ENCODE peak calls at places on chromosomes 11 and 22, in eight cellular contexts. Y, P, G, N, U, A, D and E are unnamed samples.

GRCh38 chr11:1150095-1150494 is 7.7 kb upstream of the MUC5AC start:
- DNase-seq in G (no peak), D (no peak), N (no peak), A (no peak), Y (no peak), U (no peak), P (no peak), E (no peak)

GRCh38 chr22:26457661-26458272 is 25.8 kb downstream of the HPS4 start:
- DNase-seq in N (no peak), Y (no peak), A (no peak), U (no peak), G (no peak), D (no peak), P (no peak), E (no peak)

GRCh38 chr11:4065601-4066377 is 28.8 kb upstream of the RRM1 start:
- DNase-seq in D (no peak), Y (no peak), P (peak; percentile 31), A (no peak), G (no peak), U (no peak), N (no peak), E (peak; percentile 55)

GRCh38 chr22:29030016-29030617 is 31.5 kb downstream of the C22orf31 start:
- DNase-seq in U (no peak), G (no peak), Y (peak; percentile 53), D (no peak), A (no peak), N (no peak), P (peak; percentile 16), E (peak; percentile 41)

GRCh38 chr22:37485006-37485713 is 1.0 kb downstream of the MFNG start:
- DNase-seq in D (no peak), G (no peak), P (no peak), U (no peak), Y (no peak), N (no peak), A (no peak), E (no peak)

GRCh38 chr11:17597770-17598169 is 50.7 kb downstream of the OTOG start:
- DNase-seq in A (no peak), U (peak; percentile 61), N (peak; percentile 12), G (no peak), P (no peak), D (no peak), Y (no peak), E (no peak)

GRCh38 chr22:48403521-48403921 is 1424.2 kb downstream of the BRD1 start:
- DNase-seq in U (no peak), A (no peak), G (no peak), Y (no peak), P (no peak), N (no peak), D (no peak), E (no peak)

GRCh38 chr11:13695886-13696285 is 27.4 kb downstream of the FAR1 start:
- DNase-seq in A (no peak), G (no peak), Y (no peak), U (no peak), D (no peak), P (no peak), N (no peak), E (no peak)

GRCh38 chr11:123640677-123641494 is 13.5 kb downstream of the SCN3B start:
- DNase-seq in Y (no peak), G (peak; percentile 17), N (no peak), D (peak; percentile 71), P (peak; percentile 45), U (no peak), A (peak; percentile 70), E (peak; percentile 25)

GRCh38 chr11:117834068-117834810 is 9.7 kb upstream of the FXYD2 start:
- DNase-seq in U (peak; percentile 39), N (peak; percentile 3), A (no peak), D (no peak), P (no peak), Y (no peak), G (no peak), E (no peak)

GRCh38 chr11:32034149-32034548 is 56.7 kb upstream of the RCN1 start:
- DNase-seq in Y (peak; percentile 96), U (no peak), N (no peak), A (peak; percentile 4), P (peak; percentile 87), G (peak; percentile 96), D (no peak), E (peak; percentile 100)

GRCh38 chr22:27984723-27985122 is 65.7 kb upstream of the PITPNB start:
- DNase-seq in Y (no peak), N (no peak), A (no peak), U (no peak), D (no peak), P (no peak), G (no peak), E (no peak)

GRCh38 chr11:18361154-18361553 is 33.2 kb upstream of the LDHA start:
- DNase-seq in D (no peak), G (no peak), N (no peak), Y (no peak), A (no peak), P (no peak), U (no peak), E (no peak)

GRCh38 chr22:39205344-39206021 is 39.3 kb downstream of the PDGFB start:
- DNase-seq in N (peak; percentile 4), G (peak; percentile 78), D (no peak), P (peak; percentile 53), U (peak; percentile 32), A (peak; percentile 59), Y (no peak), E (peak; percentile 46)

GRCh38 chr11:64266339-64266738 is 15.0 kb downstream of the PLCB3 start:
- DNase-seq in D (no peak), A (no peak), U (no peak), P (peak; percentile 20), G (no peak), N (no peak), Y (no peak), E (no peak)

GRCh38 chr11:96554236-96554635 is 164.4 kb downstream of the JRKL start:
- DNase-seq in P (no peak), G (no peak), A (no peak), D (no peak), N (no peak), U (no peak), Y (no peak), E (no peak)

GRCh38 chr11:11864803-11865202 is 23.0 kb downstream of the USP47 start:
- DNase-seq in Y (no peak), P (no peak), G (no peak), U (no peak), D (no peak), N (no peak), A (no peak), E (no peak)
- H3K4me3 ChIP-seq in Y (no peak overlapping the region), P (no peak overlapping the region), G (no peak overlapping the region), U (no peak overlapping the region), D (no peak overlapping the region), N (no peak overlapping the region), A (no peak overlapping the region), E (no peak overlapping the region)

DNA sequence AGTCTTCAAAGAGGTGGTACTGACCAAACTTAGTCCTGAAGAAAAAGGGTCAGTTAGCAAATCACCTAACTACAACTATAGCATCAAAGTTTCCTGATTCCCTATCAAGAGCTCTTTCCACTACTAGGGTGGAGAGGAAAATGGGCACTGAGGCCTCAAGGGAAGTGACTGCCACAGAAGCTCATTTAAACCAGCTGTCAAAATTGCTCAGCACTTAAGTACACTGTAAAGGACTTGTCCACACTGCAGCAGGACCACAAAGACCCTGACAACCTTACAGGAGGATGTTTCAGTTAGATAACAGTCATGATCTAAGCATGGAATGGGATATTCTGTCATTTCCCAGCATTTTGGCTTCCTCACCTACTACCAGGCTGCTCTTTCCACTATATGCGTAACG is 33.0 kb downstream of the FAM168A start:
- DNase-seq in D (no peak), U (no peak), P (no peak), G (no peak), A (no peak), Y (no peak), N (no peak), E (no peak)
- TF ChIP-seq CTCF in D (no peak), U (no peak), P (no peak), G (no peak), A (no peak), Y (no peak), N (no peak), E (no peak)

DNA sequence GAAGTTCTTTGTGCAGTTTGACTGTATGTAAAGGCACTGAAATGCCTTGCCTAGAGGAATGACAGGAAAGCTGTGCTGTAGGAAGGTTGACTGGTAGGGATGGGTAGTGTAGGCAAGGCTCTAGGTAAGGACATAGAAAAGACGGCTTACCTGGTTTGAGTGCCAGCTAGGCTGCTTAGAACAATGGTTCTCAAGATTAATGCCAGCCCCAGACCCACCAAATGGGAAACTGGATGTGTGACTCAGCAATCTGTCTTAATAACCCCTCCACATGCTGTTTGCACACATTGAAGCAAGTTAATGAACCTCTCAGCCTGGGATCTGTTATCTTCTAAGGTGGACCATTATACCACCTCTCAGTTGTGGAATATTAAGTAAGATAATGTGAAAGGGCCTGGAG is 3.7 kb downstream of the RPS3 start:
- DNase-seq in A (peak; percentile 43), Y (no peak), D (no peak), N (no peak), U (no peak), G (no peak), P (no peak), E (no peak)
- H3K4me3 ChIP-seq in A (peak overlapping the region; percentile 95), Y (no peak overlapping the region), D (no peak overlapping the region), N (no peak overlapping the region), U (no peak overlapping the region), G (no peak overlapping the region), P (no peak overlapping the region), E (no peak overlapping the region)

GRCh38 chr22:49727191-49727880 is 100.3 kb downstream of the BRD1 start:
- DNase-seq in P (no peak), D (no peak), U (no peak), N (no peak), A (no peak), G (no peak), Y (no peak), E (no peak)
- TF ChIP-seq CTCF in P (no peak), D (no peak), U (no peak), N (no peak), A (no peak), G (no peak), Y (no peak), E (no peak)

GRCh38 chr11:75796091-75796435 is 18.9 kb upstream of the UVRAG start:
- DNase-seq in P (no peak), N (no peak), D (no peak), A (no peak), G (no peak), U (no peak), Y (no peak), E (no peak)
- H3K4me3 ChIP-seq in P (no peak overlapping the region), N (no peak overlapping the region), D (no peak overlapping the region), A (no peak overlapping the region), G (no peak overlapping the region), U (no peak overlapping the region), Y (no peak overlapping the region), E (no peak overlapping the region)

GRCh38 chr11:94855666-94856065 is 87.5 kb downstream of the AMOTL1 start:
- DNase-seq in U (no peak), P (no peak), A (no peak), G (no peak), Y (no peak), N (no peak), D (no peak), E (no peak)
- TF ChIP-seq CTCF in U (no peak), P (no peak), A (no peak), G (no peak), Y (no peak), N (no peak), D (no peak), E (no peak)